ENCODE peak calls at places on chromosome 6, in six cellular contexts. D is spleen, P is prostate gland, S is left ventricle myocardium inferior, X is fibroblast of the aortic adventitia, O is pancreas. J is an unnamed sample.

GRCh38 chr6:54286141-54286540 is 22.1 kb upstream of the TINAG start:
- DNase-seq in D (no peak), P (no peak), S (no peak), X (peak), O (no peak), J (no peak)

GRCh38 chr6:33417127-33417902 is 592 bp downstream of the CUTA start:
- DNase-seq in D (peak), P (peak), S (no peak), X (peak), O (peak), J (peak)

GRCh38 chr6:42136508-42137191 is 5.8 kb downstream of the C6orf132 start:
- DNase-seq in D (no peak), P (no peak), S (no peak), X (peak), O (no peak), J (peak)

GRCh38 chr6:1708141-1708540 is 98.4 kb downstream of the FOXC1 start:
- DNase-seq in D (no peak), P (no peak), S (no peak), X (no peak), O (no peak), J (no peak)

GRCh38 chr6:15312500-15312899 is 66.6 kb downstream of the JARID2 start:
- DNase-seq in D (no peak), P (no peak), S (no peak), X (peak), O (no peak), J (peak)

GRCh38 chr6:20569000-20569610 is 34.8 kb downstream of the CDKAL1 start:
- DNase-seq in D (no peak), P (no peak), S (no peak), X (peak), O (no peak), J (peak)

GRCh38 chr6:1607557-1608221 is 2.0 kb upstream of the FOXC1 start:
- DNase-seq in D (no peak), P (no peak), S (no peak), X (no peak), O (no peak), J (no peak)

GRCh38 chr6:94511502-94512088 is 1065.7 kb upstream of the MANEA start:
- DNase-seq in D (peak), P (no peak), S (no peak), X (no peak), O (no peak), J (no peak)

GRCh38 chr6:21091411-21091810 is 502.1 kb upstream of the SOX4 start:
- DNase-seq in D (no peak), P (no peak), S (no peak), X (no peak), O (no peak), J (no peak)

GRCh38 chr6:109892451-109893435 is 85.4 kb upstream of the GPR6 start:
- DNase-seq in D (no peak), P (peak), S (no peak), X (no peak), O (peak), J (no peak)

GRCh38 chr6:113291751-113292445 is 565.2 kb upstream of the MARCKS start:
- DNase-seq in D (no peak), P (no peak), S (no peak), X (peak), O (no peak), J (peak)

GRCh38 chr6:145798530-145798929 is 16.1 kb downstream of the FBXO30 start:
- DNase-seq in D (no peak), P (no peak), S (no peak), X (peak), O (no peak), J (peak)

GRCh38 chr6:41689171-41690008 is 46.0 kb downstream of the TFEB start:
- DNase-seq in D (peak), P (no peak), S (no peak), X (peak), O (no peak), J (peak)

GRCh38 chr6:39416728-39417127 is 94.2 kb upstream of the KCNK16 start:
- DNase-seq in D (no peak), P (no peak), S (no peak), X (no peak), O (no peak), J (peak)

GRCh38 chr6:76814496-76815458 is 648.5 kb downstream of the HTR1B start:
- DNase-seq in D (no peak), P (no peak), S (no peak), X (peak), O (no peak), J (peak)

GRCh38 chr6:42028234-42029061 is 21.9 kb upstream of the TAF8 start:
- DNase-seq in D (peak), P (no peak), S (no peak), X (peak), O (no peak), J (peak)

GRCh38 chr6:37502703-37503485 is 3.2 kb upstream of the CCDC167 start:
- DNase-seq in D (peak), P (no peak), S (no peak), X (no peak), O (no peak), J (no peak)

GRCh38 chr6:109048670-109049415 is 45.8 kb downstream of the SESN1 start:
- DNase-seq in D (no peak), P (no peak), S (no peak), X (no peak), O (no peak), J (no peak)

GRCh38 chr6:120606743-120607142 is 727.5 kb downstream of the TBC1D32 start:
- DNase-seq in D (no peak), P (no peak), S (no peak), X (no peak), O (no peak), J (no peak)

GRCh38 chr6:136982928-136983327 is 60.8 kb downstream of the SLC35D3 start:
- DNase-seq in D (no peak), P (peak), S (no peak), X (peak), O (no peak), J (no peak)

GRCh38 chr6:56550307-56550706 is 92.4 kb downstream of the DST start:
- DNase-seq in D (no peak), P (no peak), S (no peak), X (peak), O (no peak), J (peak)

GRCh38 chr6:84979541-84979940 is 215.1 kb upstream of the TBX18 start:
- DNase-seq in D (no peak), P (no peak), S (no peak), X (peak), O (no peak), J (peak)

GRCh38 chr6:30325873-30326445 is 768 bp upstream of the TRIM39 start:
- DNase-seq in D (no peak), P (no peak), S (no peak), X (peak), O (peak), J (no peak)

GRCh38 chr6:80364206-80364605 is 257.7 kb downstream of the BCKDHB start:
- DNase-seq in D (no peak), P (no peak), S (no peak), X (no peak), O (no peak), J (no peak)

GRCh38 chr6:156009656-156010055 is 554.0 kb upstream of the NOX3 start:
- DNase-seq in D (no peak), P (no peak), S (no peak), X (no peak), O (no peak), J (no peak)

GRCh38 chr6:24489881-24490280 is 503 bp upstream of the GPLD1 start:
- DNase-seq in D (no peak), P (peak), S (no peak), X (peak), O (peak), J (peak)

GRCh38 chr6:144449911-144450690 is 165.0 kb downstream of the UTRN start:
- DNase-seq in D (no peak), P (no peak), S (no peak), X (peak), O (no peak), J (no peak)

GRCh38 chr6:99344289-99344688 is 5.2 kb downstream of the FAXC start:
- DNase-seq in D (no peak), P (no peak), S (no peak), X (peak), O (no peak), J (peak)
- H3K4me3 ChIP-seq in D (no peak), P (no peak), S (no peak), X (no peak), O (no peak), J (no peak)

DNA sequence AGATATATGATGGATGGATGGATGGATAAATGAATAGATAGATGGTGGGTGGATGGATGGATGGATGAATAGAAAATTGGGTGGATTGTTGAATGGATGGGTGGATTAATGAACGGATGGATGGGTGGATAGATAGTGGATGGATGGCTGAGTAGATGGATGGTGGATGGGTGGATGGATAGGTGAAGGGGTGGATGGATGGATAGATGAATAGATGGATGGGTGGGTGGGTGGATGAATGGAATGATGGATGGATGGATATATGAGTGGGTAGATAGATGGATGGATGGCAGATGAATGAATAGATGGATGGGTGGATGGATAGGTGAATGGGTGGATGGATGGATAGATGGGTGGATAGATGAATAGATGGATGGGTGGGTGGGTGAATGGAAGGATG is 80.7 kb upstream of the NEDD9 start:
- DNase-seq in D (no peak), P (no peak), S (no peak), X (no peak), O (no peak), J (no peak)
- TF ChIP-seq CTCF in D (no peak), P (no peak), S (no peak), X (no peak), O (no peak), J (no peak)

GRCh38 chr6:18016698-18017097 is 29.3 kb upstream of the KIF13A start:
- DNase-seq in D (no peak), P (no peak), S (no peak), X (no peak), O (no peak), J (no peak)
- H3K4me3 ChIP-seq in D (no peak), P (no peak), S (no peak), X (no peak), O (no peak), J (no peak)

GRCh38 chr6:167047554-167047953 is 48.4 kb downstream of the CEP43 start:
- DNase-seq in D (peak), P (no peak), S (no peak), X (no peak), O (no peak), J (no peak)

GRCh38 chr6:167046861-167047495 is 47.8 kb downstream of the CEP43 start:
- DNase-seq in D (no peak), P (no peak), S (no peak), X (no peak), O (no peak), J (no peak)

GRCh38 chr6:167044696-167045095 is 45.5 kb downstream of the CEP43 start:
- DNase-seq in D (no peak), P (no peak), S (peak), X (peak), O (no peak), J (no peak)

GRCh38 chr6:167049275-167049674 is 50.1 kb downstream of the CEP43 start:
- DNase-seq in D (no peak), P (no peak), S (no peak), X (no peak), O (no peak), J (no peak)

GRCh38 chr6:167045828-167046580 is 46.8 kb downstream of the CEP43 start:
- DNase-seq in D (no peak), P (no peak), S (no peak), X (no peak), O (no peak), J (no peak)
- TF ChIP-seq CTCF in D (no peak), P (no peak), S (peak), X (peak), O (no peak), J (peak)

DNA sequence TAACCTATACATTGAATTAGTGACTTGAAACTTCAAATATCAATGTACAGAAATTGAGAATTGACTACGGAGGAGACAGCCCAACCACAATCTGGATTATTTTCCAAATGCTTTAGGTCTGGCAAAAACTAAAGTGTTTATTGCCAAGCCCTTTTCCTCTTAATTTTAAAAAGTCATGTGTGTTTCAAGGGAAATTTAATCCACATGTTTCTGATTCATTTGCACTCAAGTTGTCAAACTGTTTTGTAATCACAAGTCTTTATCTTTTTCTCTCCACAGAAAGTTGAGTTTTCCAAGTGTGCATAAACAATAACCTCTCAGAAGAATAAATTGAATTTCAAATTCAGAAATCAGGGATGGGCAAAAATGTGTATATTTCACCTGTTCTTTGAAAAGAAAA is 350.7 kb upstream of the RSPO3 start:
- DNase-seq in D (no peak), P (no peak), S (no peak), X (peak), O (no peak), J (no peak)
- H3K4me3 ChIP-seq in D (no peak), P (no peak), S (no peak), X (no peak), O (no peak), J (no peak)

J was measured in fibroblast of pulmonary artery.